ENCODE peak calls at places on chromosomes 16 and 17, in nine cellular contexts. A is kidney epithelial cell, K is neural progenitor cell, S is BJ, I is tibial nerve, P is dorsolateral prefrontal cortex, X is fibroblast of mammary gland, F is HCT116, Z is ascending aorta. G is an unnamed sample.

GRCh38 chr17:2701161-2701995 is 10.2 kb downstream of the CLUH start:
- DNase-seq in A (no peak), K (no peak), S (no peak), I (no peak), P (peak), X (no peak), F (no peak), Z (peak), G (no peak)

GRCh38 chr16:24499193-24499814 is 40.1 kb upstream of the RBBP6 start:
- DNase-seq in A (no peak), K (peak), S (no peak), I (no peak), P (peak), X (peak), F (peak), Z (no peak), G (no peak)

GRCh38 chr17:6915620-6916019 is 80.2 kb upstream of the ALOX12 start:
- DNase-seq in A (no peak), K (no peak), S (no peak), I (no peak), P (no peak), X (no peak), F (no peak), Z (no peak), G (no peak)

GRCh38 chr16:70253291-70254094 is 1.8 kb upstream of the EXOSC6 start:
- DNase-seq in A (no peak), K (peak), S (no peak), I (peak), P (no peak), X (peak), F (peak), Z (no peak), G (peak)

GRCh38 chr17:61325382-61326073 is 74.1 kb upstream of the TBX2 start:
- DNase-seq in A (no peak), K (no peak), S (no peak), I (no peak), P (no peak), X (peak), F (no peak), Z (no peak), G (no peak)

GRCh38 chr17:32819787-32820186 is 57.1 kb downstream of the MYO1D start:
- DNase-seq in A (no peak), K (no peak), S (no peak), I (no peak), P (no peak), X (no peak), F (no peak), Z (no peak), G (no peak)

GRCh38 chr17:1485748-1486376 is 6.6 kb downstream of the MYO1C start:
- DNase-seq in A (no peak), K (peak), S (no peak), I (peak), P (no peak), X (peak), F (no peak), Z (peak), G (peak)

GRCh38 chr17:41785876-41786226 is 660 bp downstream of the JUP start:
- DNase-seq in A (no peak), K (peak), S (no peak), I (no peak), P (no peak), X (no peak), F (no peak), Z (no peak), G (no peak)

GRCh38 chr17:8162997-8163977 is 539 bp upstream of the VAMP2 start:
- DNase-seq in A (no peak), K (peak), S (no peak), I (peak), P (no peak), X (no peak), F (no peak), Z (no peak), G (no peak)

GRCh38 chr17:59828478-59828760 is 64.3 kb downstream of the TUBD1 start:
- DNase-seq in A (no peak), K (no peak), S (no peak), I (no peak), P (no peak), X (no peak), F (no peak), Z (no peak), G (no peak)

GRCh38 chr17:38617967-38618760 is 12.4 kb upstream of the SRCIN1 start:
- DNase-seq in A (no peak), K (no peak), S (no peak), I (no peak), P (no peak), X (no peak), F (no peak), Z (no peak), G (no peak)

GRCh38 chr17:63376949-63377348 is 69.2 kb downstream of the CYB561 start:
- DNase-seq in A (no peak), K (no peak), S (no peak), I (no peak), P (no peak), X (no peak), F (no peak), Z (no peak), G (no peak)

GRCh38 chr17:1170739-1171138 is 9.0 kb downstream of the ABR start:
- DNase-seq in A (no peak), K (no peak), S (no peak), I (no peak), P (no peak), X (no peak), F (no peak), Z (no peak), G (no peak)

GRCh38 chr16:27481282-27481934 is 68.3 kb downstream of the GTF3C1 start:
- DNase-seq in A (no peak), K (no peak), S (no peak), I (no peak), P (no peak), X (no peak), F (no peak), Z (no peak), G (no peak)

GRCh38 chr16:82136956-82137818 is 32.8 kb downstream of the MPHOSPH6 start:
- DNase-seq in A (no peak), K (no peak), S (no peak), I (no peak), P (no peak), X (peak), F (no peak), Z (no peak), G (no peak)

GRCh38 chr16:62035115-62036092 is 834 bp downstream of the CDH8 start:
- DNase-seq in A (no peak), K (peak), S (no peak), I (no peak), P (no peak), X (no peak), F (no peak), Z (no peak), G (no peak)

GRCh38 chr16:106623-107324 is 28.7 kb downstream of the MPG start:
- DNase-seq in A (peak), K (peak), S (no peak), I (peak), P (peak), X (peak), F (peak), Z (peak), G (peak)

GRCh38 chr17:35423761-35424160 is 8.5 kb downstream of the SLFN12 start:
- DNase-seq in A (no peak), K (no peak), S (no peak), I (no peak), P (no peak), X (peak), F (no peak), Z (no peak), G (no peak)

GRCh38 chr17:63356275-63356905 is 89.7 kb downstream of the CYB561 start:
- DNase-seq in A (no peak), K (no peak), S (peak), I (no peak), P (no peak), X (peak), F (peak), Z (peak), G (no peak)

GRCh38 chr17:76441681-76442340 is 11.1 kb downstream of the UBE2O start:
- DNase-seq in A (no peak), K (peak), S (no peak), I (no peak), P (no peak), X (no peak), F (no peak), Z (no peak), G (no peak)

GRCh38 chr16:51465026-51465425 is 314.0 kb upstream of the SALL1 start:
- DNase-seq in A (peak), K (no peak), S (peak), I (no peak), P (no peak), X (peak), F (no peak), Z (no peak), G (no peak)

GRCh38 chr16:53220585-53220984 is 165.8 kb downstream of the CHD9 start:
- DNase-seq in A (no peak), K (peak), S (no peak), I (no peak), P (no peak), X (peak), F (no peak), Z (no peak), G (no peak)

GRCh38 chr16:50676684-50677225 is 4.4 kb downstream of the SNX20 start:
- DNase-seq in A (no peak), K (no peak), S (no peak), I (no peak), P (no peak), X (no peak), F (no peak), Z (no peak), G (no peak)

GRCh38 chr17:13106171-13106570 is 88.3 kb upstream of the ELAC2 start:
- DNase-seq in A (no peak), K (no peak), S (no peak), I (no peak), P (no peak), X (no peak), F (no peak), Z (no peak), G (no peak)

GRCh38 chr17:83200231-83200699 is 120.9 kb downstream of the METRNL start:
- DNase-seq in A (no peak), K (no peak), S (no peak), I (peak), P (no peak), X (peak), F (no peak), Z (peak), G (peak)

GRCh38 chr16:82603784-82604411 is 22.9 kb upstream of the CDH13 start:
- DNase-seq in A (no peak), K (peak), S (no peak), I (no peak), P (peak), X (peak), F (peak), Z (peak), G (peak)

GRCh38 chr16:81473969-81474959 is 29.7 kb downstream of the CMIP start:
- DNase-seq in A (no peak), K (no peak), S (no peak), I (no peak), P (no peak), X (no peak), F (no peak), Z (no peak), G (no peak)

GRCh38 chr17:64032081-64032480 is 11.6 kb upstream of the ICAM2 start:
- DNase-seq in A (no peak), K (no peak), S (no peak), I (no peak), P (no peak), X (peak), F (no peak), Z (peak), G (no peak)

GRCh38 chr17:32558997-32559650 is 72.3 kb downstream of the CDK5R1 start:
- DNase-seq in A (no peak), K (no peak), S (no peak), I (no peak), P (no peak), X (no peak), F (no peak), Z (no peak), G (no peak)

GRCh38 chr17:69959291-69959690 is 115.7 kb upstream of the KCNJ16 start:
- DNase-seq in A (no peak), K (no peak), S (no peak), I (no peak), P (no peak), X (no peak), F (no peak), Z (no peak), G (no peak)

GRCh38 chr17:51907041-51907440 is 251.5 kb downstream of the CA10 start:
- DNase-seq in A (no peak), K (no peak), S (no peak), I (no peak), P (no peak), X (no peak), F (no peak), Z (no peak), G (no peak)

GRCh38 chr17:7922499-7923289 is 6.6 kb upstream of the RNF227 start:
- DNase-seq in A (no peak), K (peak), S (no peak), I (peak), P (peak), X (peak), F (no peak), Z (peak), G (peak)

GRCh38 chr17:31318298-31319190 is 2.9 kb downstream of the EVI2A start:
- DNase-seq in A (no peak), K (peak), S (no peak), I (peak), P (peak), X (peak), F (no peak), Z (peak), G (peak)

GRCh38 chr17:7102421-7102820 is 12.2 kb downstream of the ASGR2 start:
- DNase-seq in A (no peak), K (no peak), S (no peak), I (no peak), P (no peak), X (no peak), F (no peak), Z (no peak), G (no peak)

GRCh38 chr17:44557653-44558285 is 485 bp downstream of the FZD2 start:
- DNase-seq in A (no peak), K (peak), S (no peak), I (no peak), P (no peak), X (peak), F (no peak), Z (peak), G (peak)

DNA sequence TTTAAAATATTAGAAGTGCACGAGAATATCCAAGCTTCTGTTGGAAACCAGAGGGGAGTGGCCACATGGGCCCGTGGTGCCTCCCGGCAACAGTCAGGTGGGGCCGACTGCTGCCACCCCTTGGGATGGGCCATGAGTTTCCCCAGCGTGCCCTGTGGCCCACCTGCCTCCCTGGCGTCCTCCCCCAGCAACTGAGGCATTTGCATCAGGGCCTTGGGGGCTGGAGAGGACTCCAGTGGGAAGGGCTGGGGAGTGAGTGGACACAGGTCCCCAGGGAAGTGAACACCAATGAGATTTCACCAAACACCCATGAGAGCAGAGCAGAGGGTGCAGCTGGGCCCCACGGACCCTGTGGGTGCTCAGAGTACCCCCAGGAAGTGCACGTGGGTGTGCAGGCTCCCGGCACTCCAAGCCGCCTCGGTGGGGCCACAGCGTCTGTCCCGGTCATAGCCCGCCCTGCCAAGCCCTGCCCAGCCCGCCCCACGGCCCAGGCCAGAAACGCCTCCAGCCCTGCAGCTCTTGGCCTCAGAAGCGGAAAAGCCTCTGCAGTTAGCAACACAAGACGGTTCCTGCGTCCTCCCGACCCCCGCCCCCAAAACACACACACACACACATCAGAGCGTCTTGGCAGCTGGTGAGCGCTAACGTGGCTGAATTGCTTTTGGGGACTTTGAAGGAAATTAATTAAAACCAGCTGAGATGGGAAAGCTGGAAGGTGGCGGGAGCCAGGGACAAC is 22.7 kb downstream of the ZNF469 start:
- DNase-seq in A (no peak), K (no peak), S (no peak), I (no peak), P (no peak), X (peak), F (no peak), Z (peak), G (peak)
- H3K4me3 ChIP-seq in A (no peak), K (no peak), S (no peak), I (no peak), P (peak), X (peak), F (no peak), Z (peak), G (no peak)

GRCh38 chr17:80666867-80667266 is 122.2 kb downstream of the RPTOR start:
- DNase-seq in A (no peak), K (no peak), S (no peak), I (no peak), P (no peak), X (no peak), F (no peak), Z (no peak), G (no peak)

GRCh38 chr17:80664217-80664780 is 119.7 kb downstream of the RPTOR start:
- DNase-seq in A (no peak), K (no peak), S (no peak), I (no peak), P (no peak), X (no peak), F (no peak), Z (no peak), G (no peak)

GRCh38 chr17:80665792-80666191 is 121.2 kb downstream of the RPTOR start:
- DNase-seq in A (no peak), K (no peak), S (no peak), I (no peak), P (no peak), X (no peak), F (no peak), Z (no peak), G (no peak)

GRCh38 chr17:80668375-80669149 is 123.9 kb downstream of the RPTOR start:
- DNase-seq in A (no peak), K (peak), S (no peak), I (no peak), P (no peak), X (no peak), F (no peak), Z (no peak), G (no peak)

GRCh38 chr17:80667462-80668277 is 123.0 kb downstream of the RPTOR start:
- DNase-seq in A (no peak), K (no peak), S (no peak), I (no peak), P (no peak), X (no peak), F (no peak), Z (no peak), G (no peak)
- H3K4me3 ChIP-seq in A (no peak), K (no peak), S (no peak), I (no peak), P (no peak), X (no peak), F (no peak), Z (no peak), G (no peak)

DNA sequence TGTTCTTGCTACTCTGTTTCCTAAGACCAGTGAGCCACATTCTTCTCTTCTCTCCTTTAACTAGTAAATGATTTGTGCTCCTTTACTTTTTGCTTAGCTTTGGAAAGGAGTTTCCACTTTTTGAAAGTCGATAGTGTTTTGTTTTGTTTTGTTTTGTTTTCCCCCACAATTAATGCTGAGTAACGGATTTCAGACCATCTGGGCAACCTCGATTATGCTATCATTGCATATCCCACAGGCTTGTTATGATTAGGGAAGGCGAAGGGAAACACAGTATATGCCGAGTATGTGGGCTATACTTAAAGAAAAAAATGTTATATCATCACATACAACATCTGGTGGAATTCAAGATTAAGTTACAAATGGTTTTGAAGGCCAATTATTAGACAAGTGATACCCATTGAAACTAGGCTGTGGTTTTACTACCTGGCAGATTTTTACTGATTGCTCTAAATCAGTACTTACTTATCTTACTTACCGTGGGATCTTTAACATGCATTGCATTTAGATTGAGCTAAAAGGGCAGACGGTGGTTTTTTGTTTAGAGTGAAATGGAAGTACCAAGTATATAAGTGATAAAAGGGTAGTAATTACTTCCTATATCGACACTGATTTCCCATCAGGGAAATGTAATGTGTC is 361.3 kb upstream of the SOX9 start:
- DNase-seq in A (no peak), K (no peak), S (no peak), I (no peak), P (no peak), X (no peak), F (no peak), Z (no peak), G (no peak)
- H3K4me3 ChIP-seq in A (no peak), K (no peak), S (no peak), I (no peak), P (no peak), X (no peak), F (no peak), Z (no peak), G (no peak)

GRCh38 chr16:63978240-63978639 is 1143.6 kb downstream of the CDH11 start:
- DNase-seq in A (no peak), K (no peak), S (no peak), I (no peak), P (no peak), X (no peak), F (no peak), Z (no peak), G (no peak)

GRCh38 chr16:63982156-63982555 is 1139.7 kb downstream of the CDH11 start:
- DNase-seq in A (no peak), K (peak), S (no peak), I (no peak), P (no peak), X (no peak), F (no peak), Z (no peak), G (no peak)

GRCh38 chr16:63976345-63976744 is 1145.5 kb downstream of the CDH11 start:
- DNase-seq in A (no peak), K (no peak), S (no peak), I (no peak), P (no peak), X (no peak), F (no peak), Z (no peak), G (no peak)

GRCh38 chr16:63983401-63983800 is 1138.5 kb downstream of the CDH11 start:
- DNase-seq in A (no peak), K (no peak), S (no peak), I (no peak), P (no peak), X (no peak), F (no peak), Z (no peak), G (no peak)

GRCh38 chr16:63981639-63982038 is 1140.2 kb downstream of the CDH11 start:
- DNase-seq in A (no peak), K (peak), S (no peak), I (no peak), P (no peak), X (no peak), F (no peak), Z (no peak), G (no peak)
- H3K4me3 ChIP-seq in A (no peak), K (peak), S (no peak), I (no peak), P (no peak), X (no peak), F (no peak), Z (no peak), G (no peak)

DNA sequence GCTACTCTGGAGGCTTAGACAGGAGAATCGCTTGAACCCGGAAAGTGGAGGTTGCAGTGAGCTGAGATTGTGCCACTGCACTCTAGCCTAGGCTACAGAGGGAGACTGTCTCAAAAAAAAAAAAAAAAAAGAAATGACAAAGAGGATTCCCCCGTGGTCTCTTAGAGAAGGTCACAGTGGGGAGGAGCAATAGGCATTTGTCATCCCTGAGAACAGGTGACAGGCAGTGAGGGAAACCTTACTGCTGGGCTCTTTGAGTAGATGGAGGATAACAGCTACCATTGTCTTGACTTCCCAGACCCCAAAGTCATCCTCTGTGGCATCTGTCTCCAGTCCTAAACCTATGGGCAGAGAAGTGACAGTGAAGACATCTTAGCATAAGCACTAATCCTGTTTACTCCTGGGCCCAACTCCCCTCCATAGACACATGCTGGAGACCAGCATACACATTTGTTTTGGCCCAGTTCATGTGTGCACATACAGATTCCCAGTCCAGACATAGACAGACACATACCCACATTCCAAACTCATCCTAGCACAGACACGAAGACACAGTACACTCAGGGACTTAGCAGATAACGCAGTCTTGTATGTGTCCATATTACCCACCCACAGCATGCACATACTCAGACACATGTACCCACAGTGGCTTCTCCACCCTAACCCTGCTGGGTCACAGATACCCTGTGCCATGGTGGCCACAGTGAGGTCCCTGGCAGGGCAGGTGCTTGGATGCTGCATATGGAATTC is 2.7 kb downstream of the ESRP2 start:
- DNase-seq in A (no peak), K (no peak), S (no peak), I (no peak), P (no peak), X (no peak), F (no peak), Z (no peak), G (no peak)
- H3K4me3 ChIP-seq in A (no peak), K (no peak), S (no peak), I (no peak), P (no peak), X (no peak), F (no peak), Z (no peak), G (no peak)